ENCODE peak calls at places on chromosomes 7 and 10, in seven cellular contexts. One of them, this sample, is unnamed.

GRCh38 chr10:132671171-132672154 is 114.5 kb downstream of the NKX6-2 start:
- DNase-seq in astrocyte: no peak
- DNase-seq in NCI-H2171 treated with DMSO at 0.1 percent for 48 hours: no peak
- DNase-seq in NCI-H748 treated with DMSO at 0.1 percent for 48 hours: no peak
- DNase-seq in body of pancreas: peak
- DNase-seq in skeletal muscle cell: no peak
- DNase-seq in activated CD8-positive, alpha-beta memory T cell treated with anti-CD3 and anti-CD28 coated beads for 24 hours: no peak
- DNase-seq in this sample: no peak

GRCh38 chr7:91850455-91850854 is 30.0 kb downstream of the MTERF1 start:
- DNase-seq in body of pancreas: no peak
- DNase-seq in astrocyte: peak
- DNase-seq in skeletal muscle cell: no peak
- DNase-seq in activated CD8-positive, alpha-beta memory T cell treated with anti-CD3 and anti-CD28 coated beads for 24 hours: no peak
- DNase-seq in NCI-H748 treated with DMSO at 0.1 percent for 48 hours: no peak
- DNase-seq in NCI-H2171 treated with DMSO at 0.1 percent for 48 hours: no peak
- DNase-seq in this sample: no peak

GRCh38 chr10:119024882-119025281 is 4.6 kb upstream of the NANOS1 start:
- DNase-seq in body of pancreas: no peak
- DNase-seq in astrocyte: no peak
- DNase-seq in activated CD8-positive, alpha-beta memory T cell treated with anti-CD3 and anti-CD28 coated beads for 24 hours: peak
- DNase-seq in NCI-H2171 treated with DMSO at 0.1 percent for 48 hours: no peak
- DNase-seq in skeletal muscle cell: no peak
- DNase-seq in NCI-H748 treated with DMSO at 0.1 percent for 48 hours: no peak
- DNase-seq in this sample: no peak

GRCh38 chr7:22952306-22953011 is 61.5 kb downstream of the HYCC1 start:
- DNase-seq in NCI-H2171 treated with DMSO at 0.1 percent for 48 hours: no peak
- DNase-seq in body of pancreas: no peak
- DNase-seq in activated CD8-positive, alpha-beta memory T cell treated with anti-CD3 and anti-CD28 coated beads for 24 hours: no peak
- DNase-seq in astrocyte: no peak
- DNase-seq in skeletal muscle cell: no peak
- DNase-seq in NCI-H748 treated with DMSO at 0.1 percent for 48 hours: no peak
- DNase-seq in this sample: no peak

GRCh38 chr7:7761340-7761973 is 43.0 kb upstream of the RPA3 start:
- DNase-seq in NCI-H2171 treated with DMSO at 0.1 percent for 48 hours: peak
- DNase-seq in activated CD8-positive, alpha-beta memory T cell treated with anti-CD3 and anti-CD28 coated beads for 24 hours: no peak
- DNase-seq in astrocyte: peak
- DNase-seq in body of pancreas: no peak
- DNase-seq in skeletal muscle cell: no peak
- DNase-seq in NCI-H748 treated with DMSO at 0.1 percent for 48 hours: no peak
- DNase-seq in this sample: no peak

GRCh38 chr7:42790196-42790595 is 121.7 kb downstream of the C7orf25 start:
- DNase-seq in NCI-H748 treated with DMSO at 0.1 percent for 48 hours: no peak
- DNase-seq in body of pancreas: no peak
- DNase-seq in astrocyte: peak
- DNase-seq in activated CD8-positive, alpha-beta memory T cell treated with anti-CD3 and anti-CD28 coated beads for 24 hours: no peak
- DNase-seq in NCI-H2171 treated with DMSO at 0.1 percent for 48 hours: no peak
- DNase-seq in skeletal muscle cell: no peak
- DNase-seq in this sample: no peak

GRCh38 chr10:4243651-4244050 is 458.6 kb upstream of the KLF6 start:
- DNase-seq in activated CD8-positive, alpha-beta memory T cell treated with anti-CD3 and anti-CD28 coated beads for 24 hours: no peak
- DNase-seq in skeletal muscle cell: peak
- DNase-seq in NCI-H748 treated with DMSO at 0.1 percent for 48 hours: no peak
- DNase-seq in astrocyte: peak
- DNase-seq in NCI-H2171 treated with DMSO at 0.1 percent for 48 hours: no peak
- DNase-seq in body of pancreas: no peak
- DNase-seq in this sample: no peak

GRCh38 chr7:36303202-36304098 is 86.2 kb upstream of the ANLN start:
- DNase-seq in NCI-H2171 treated with DMSO at 0.1 percent for 48 hours: peak
- DNase-seq in activated CD8-positive, alpha-beta memory T cell treated with anti-CD3 and anti-CD28 coated beads for 24 hours: no peak
- DNase-seq in skeletal muscle cell: peak
- DNase-seq in body of pancreas: peak
- DNase-seq in NCI-H748 treated with DMSO at 0.1 percent for 48 hours: no peak
- DNase-seq in astrocyte: peak
- DNase-seq in this sample: no peak

GRCh38 chr7:115491744-115492380 is 538.7 kb downstream of the TFEC start:
- DNase-seq in astrocyte: no peak
- DNase-seq in NCI-H2171 treated with DMSO at 0.1 percent for 48 hours: no peak
- DNase-seq in activated CD8-positive, alpha-beta memory T cell treated with anti-CD3 and anti-CD28 coated beads for 24 hours: no peak
- DNase-seq in skeletal muscle cell: no peak
- DNase-seq in NCI-H748 treated with DMSO at 0.1 percent for 48 hours: no peak
- DNase-seq in body of pancreas: no peak
- DNase-seq in this sample: no peak

GRCh38 chr7:5436003-5436678 is 12.5 kb upstream of the TNRC18 start:
- DNase-seq in astrocyte: no peak
- DNase-seq in NCI-H748 treated with DMSO at 0.1 percent for 48 hours: no peak
- DNase-seq in NCI-H2171 treated with DMSO at 0.1 percent for 48 hours: no peak
- DNase-seq in activated CD8-positive, alpha-beta memory T cell treated with anti-CD3 and anti-CD28 coated beads for 24 hours: no peak
- DNase-seq in body of pancreas: no peak
- DNase-seq in skeletal muscle cell: no peak
- DNase-seq in this sample: no peak

GRCh38 chr7:130966246-130967009 is 232.4 kb upstream of the KLF14 start:
- DNase-seq in activated CD8-positive, alpha-beta memory T cell treated with anti-CD3 and anti-CD28 coated beads for 24 hours: no peak
- DNase-seq in NCI-H748 treated with DMSO at 0.1 percent for 48 hours: no peak
- DNase-seq in skeletal muscle cell: no peak
- DNase-seq in astrocyte: peak
- DNase-seq in NCI-H2171 treated with DMSO at 0.1 percent for 48 hours: no peak
- DNase-seq in body of pancreas: no peak
- DNase-seq in this sample: no peak

GRCh38 chr7:47940482-47941001 is 7.7 kb downstream of the PKD1L1 start:
- DNase-seq in body of pancreas: no peak
- DNase-seq in NCI-H2171 treated with DMSO at 0.1 percent for 48 hours: no peak
- DNase-seq in NCI-H748 treated with DMSO at 0.1 percent for 48 hours: no peak
- DNase-seq in skeletal muscle cell: peak
- DNase-seq in astrocyte: peak
- DNase-seq in activated CD8-positive, alpha-beta memory T cell treated with anti-CD3 and anti-CD28 coated beads for 24 hours: no peak
- DNase-seq in this sample: no peak

GRCh38 chr10:129769381-129770116 is 194.5 kb downstream of the EBF3 start:
- DNase-seq in NCI-H748 treated with DMSO at 0.1 percent for 48 hours: no peak
- DNase-seq in body of pancreas: no peak
- DNase-seq in skeletal muscle cell: no peak
- DNase-seq in activated CD8-positive, alpha-beta memory T cell treated with anti-CD3 and anti-CD28 coated beads for 24 hours: peak
- DNase-seq in astrocyte: no peak
- DNase-seq in NCI-H2171 treated with DMSO at 0.1 percent for 48 hours: no peak
- DNase-seq in this sample: no peak

GRCh38 chr10:14296081-14296709 is 34.5 kb downstream of the FRMD4A start:
- DNase-seq in NCI-H748 treated with DMSO at 0.1 percent for 48 hours: no peak
- DNase-seq in NCI-H2171 treated with DMSO at 0.1 percent for 48 hours: no peak
- DNase-seq in activated CD8-positive, alpha-beta memory T cell treated with anti-CD3 and anti-CD28 coated beads for 24 hours: no peak
- DNase-seq in skeletal muscle cell: no peak
- DNase-seq in body of pancreas: peak
- DNase-seq in astrocyte: peak
- DNase-seq in this sample: no peak

GRCh38 chr10:60480865-60481563 is 91.3 kb upstream of the ANK3 start:
- DNase-seq in activated CD8-positive, alpha-beta memory T cell treated with anti-CD3 and anti-CD28 coated beads for 24 hours: no peak
- DNase-seq in skeletal muscle cell: peak
- DNase-seq in body of pancreas: peak
- DNase-seq in astrocyte: peak
- DNase-seq in NCI-H2171 treated with DMSO at 0.1 percent for 48 hours: no peak
- DNase-seq in NCI-H748 treated with DMSO at 0.1 percent for 48 hours: no peak
- DNase-seq in this sample: no peak

GRCh38 chr10:28382520-28383269 is 79.8 kb upstream of the MPP7 start:
- DNase-seq in NCI-H2171 treated with DMSO at 0.1 percent for 48 hours: no peak
- DNase-seq in NCI-H748 treated with DMSO at 0.1 percent for 48 hours: no peak
- DNase-seq in activated CD8-positive, alpha-beta memory T cell treated with anti-CD3 and anti-CD28 coated beads for 24 hours: no peak
- DNase-seq in astrocyte: peak
- DNase-seq in skeletal muscle cell: peak
- DNase-seq in body of pancreas: no peak
- DNase-seq in this sample: no peak

GRCh38 chr7:130365511-130366441 is 14.5 kb upstream of the CPA1 start:
- DNase-seq in NCI-H748 treated with DMSO at 0.1 percent for 48 hours: peak
- DNase-seq in skeletal muscle cell: peak
- DNase-seq in activated CD8-positive, alpha-beta memory T cell treated with anti-CD3 and anti-CD28 coated beads for 24 hours: no peak
- DNase-seq in astrocyte: peak
- DNase-seq in NCI-H2171 treated with DMSO at 0.1 percent for 48 hours: peak
- DNase-seq in body of pancreas: peak
- DNase-seq in this sample: no peak

GRCh38 chr10:21505711-21506278 is 19.7 kb downstream of the SKIDA1 start:
- DNase-seq in activated CD8-positive, alpha-beta memory T cell treated with anti-CD3 and anti-CD28 coated beads for 24 hours: no peak
- DNase-seq in skeletal muscle cell: no peak
- DNase-seq in astrocyte: no peak
- DNase-seq in NCI-H2171 treated with DMSO at 0.1 percent for 48 hours: no peak
- DNase-seq in body of pancreas: no peak
- DNase-seq in NCI-H748 treated with DMSO at 0.1 percent for 48 hours: no peak
- DNase-seq in this sample: no peak

GRCh38 chr7:150835702-150836280 is 16.5 kb upstream of the AOC1 start:
- DNase-seq in skeletal muscle cell: no peak
- DNase-seq in astrocyte: no peak
- DNase-seq in NCI-H2171 treated with DMSO at 0.1 percent for 48 hours: no peak
- DNase-seq in activated CD8-positive, alpha-beta memory T cell treated with anti-CD3 and anti-CD28 coated beads for 24 hours: no peak
- DNase-seq in NCI-H748 treated with DMSO at 0.1 percent for 48 hours: no peak
- DNase-seq in body of pancreas: no peak
- DNase-seq in this sample: no peak

GRCh38 chr10:84026821-84027257 is 112.5 kb upstream of the GHITM start:
- DNase-seq in NCI-H2171 treated with DMSO at 0.1 percent for 48 hours: peak
- DNase-seq in astrocyte: no peak
- DNase-seq in body of pancreas: no peak
- DNase-seq in NCI-H748 treated with DMSO at 0.1 percent for 48 hours: peak
- DNase-seq in skeletal muscle cell: no peak
- DNase-seq in activated CD8-positive, alpha-beta memory T cell treated with anti-CD3 and anti-CD28 coated beads for 24 hours: no peak
- DNase-seq in this sample: no peak

GRCh38 chr10:56874950-56875349 is 513.9 kb upstream of the ZWINT start:
- DNase-seq in skeletal muscle cell: no peak
- DNase-seq in body of pancreas: no peak
- DNase-seq in NCI-H748 treated with DMSO at 0.1 percent for 48 hours: no peak
- DNase-seq in activated CD8-positive, alpha-beta memory T cell treated with anti-CD3 and anti-CD28 coated beads for 24 hours: no peak
- DNase-seq in NCI-H2171 treated with DMSO at 0.1 percent for 48 hours: no peak
- DNase-seq in astrocyte: no peak
- DNase-seq in this sample: no peak

GRCh38 chr10:33487014-33487776 is 152.7 kb upstream of the NRP1 start:
- DNase-seq in NCI-H2171 treated with DMSO at 0.1 percent for 48 hours: no peak
- DNase-seq in body of pancreas: no peak
- DNase-seq in activated CD8-positive, alpha-beta memory T cell treated with anti-CD3 and anti-CD28 coated beads for 24 hours: no peak
- DNase-seq in NCI-H748 treated with DMSO at 0.1 percent for 48 hours: no peak
- DNase-seq in skeletal muscle cell: no peak
- DNase-seq in astrocyte: no peak
- DNase-seq in this sample: no peak

GRCh38 chr7:111918461-111918860 is 287.7 kb downstream of the DOCK4 start:
- DNase-seq in activated CD8-positive, alpha-beta memory T cell treated with anti-CD3 and anti-CD28 coated beads for 24 hours: no peak
- DNase-seq in NCI-H748 treated with DMSO at 0.1 percent for 48 hours: no peak
- DNase-seq in NCI-H2171 treated with DMSO at 0.1 percent for 48 hours: no peak
- DNase-seq in astrocyte: no peak
- DNase-seq in body of pancreas: no peak
- DNase-seq in skeletal muscle cell: no peak
- DNase-seq in this sample: no peak